ENCODE peak calls at places on chromosomes 5 and 9, in six cellular contexts. W, M, C, J, Z and Y are unnamed samples.

GRCh38 chr5:165457854-165458481 is 1952.5 kb downstream of the MAT2B start:
- DNase-seq in M (no peak), C (peak), Z (no peak), J (no peak), W (peak), Y (no peak)

GRCh38 chr5:146574713-146575112 is 58.7 kb upstream of the GPR151 start:
- DNase-seq in C (no peak), J (no peak), Z (no peak), M (no peak), W (no peak), Y (no peak)

GRCh38 chr9:105316703-105317102 is 72.3 kb downstream of the SLC44A1 start:
- DNase-seq in W (no peak), M (no peak), C (no peak), J (no peak), Z (no peak), Y (no peak)

GRCh38 chr9:17578911-17579793 is at the start of gene SH3GL2:
- DNase-seq in J (no peak), Z (peak), C (peak), W (no peak), M (no peak), Y (peak)

GRCh38 chr5:10635257-10635860 is 71.5 kb downstream of the ANKRD33B start:
- DNase-seq in M (no peak), Z (peak), W (peak), C (no peak), J (peak), Y (peak)

GRCh38 chr5:151159649-151160373 is 2.2 kb upstream of the ANXA6 start:
- DNase-seq in W (no peak), C (no peak), M (no peak), Z (peak), J (no peak), Y (no peak)

GRCh38 chr5:51383494-51384081 is 340 bp downstream of the ISL1 start:
- DNase-seq in J (no peak), C (no peak), Z (no peak), W (no peak), M (no peak), Y (no peak)

GRCh38 chr9:114989600-114990410 is 59.4 kb upstream of the TNFSF8 start:
- DNase-seq in W (no peak), M (no peak), C (no peak), Z (peak), J (no peak), Y (no peak)

GRCh38 chr5:132213666-132214065 is 14.0 kb downstream of the P4HA2 start:
- DNase-seq in C (no peak), Z (no peak), M (no peak), W (no peak), J (no peak), Y (no peak)

GRCh38 chr9:125961037-125961436 is 213.9 kb downstream of the PBX3 start:
- DNase-seq in J (no peak), C (no peak), W (no peak), Z (no peak), M (no peak), Y (no peak)

GRCh38 chr9:72557549-72557948 is 36.1 kb downstream of the TMC1 start:
- DNase-seq in W (peak), M (no peak), Z (no peak), J (no peak), C (no peak), Y (no peak)

GRCh38 chr5:93787598-93787997 is 46.2 kb upstream of the POU5F2 start:
- DNase-seq in J (no peak), W (no peak), Z (no peak), M (no peak), C (no peak), Y (no peak)

GRCh38 chr5:1670342-1670741 is 129.3 kb downstream of the MRPL36 start:
- DNase-seq in Z (no peak), W (peak), C (no peak), J (no peak), M (no peak), Y (no peak)

GRCh38 chr5:87576867-87577266 is 164.1 kb upstream of the CCNH start:
- DNase-seq in W (no peak), J (no peak), Z (no peak), M (no peak), C (no peak), Y (no peak)

GRCh38 chr9:96651626-96652025 is 3.5 kb downstream of the PRXL2C start:
- DNase-seq in Z (peak), M (no peak), W (peak), J (peak), C (no peak), Y (peak)

GRCh38 chr9:138023394-138024124 is 146.0 kb downstream of the CACNA1B start:
- DNase-seq in C (peak), W (no peak), J (no peak), M (no peak), Z (no peak), Y (no peak)

GRCh38 chr5:78819166-78819565 is 165.9 kb downstream of the ARSB start:
- DNase-seq in J (no peak), M (no peak), C (no peak), Z (no peak), W (no peak), Y (no peak)

GRCh38 chr5:141192110-141192725 is at the start of gene PCDHB10:
- DNase-seq in Z (no peak), W (peak), M (no peak), C (peak), J (peak), Y (peak)

GRCh38 chr9:88578486-88579362 is 43.7 kb downstream of the NXNL2 start:
- DNase-seq in M (peak), Z (peak), J (peak), C (peak), W (peak), Y (peak)

GRCh38 chr5:61651202-61651601 is 319.1 kb downstream of the ZSWIM6 start:
- DNase-seq in M (no peak), J (no peak), W (no peak), Z (no peak), C (no peak), Y (no peak)

GRCh38 chr5:125367702-125368101 is 621.3 kb upstream of the ZNF608 start:
- DNase-seq in W (no peak), Z (no peak), C (no peak), M (no peak), J (no peak), Y (no peak)

GRCh38 chr5:149174847-149175234 is 33.5 kb downstream of the ABLIM3 start:
- DNase-seq in M (no peak), C (no peak), Z (no peak), W (peak), J (no peak), Y (no peak)

GRCh38 chr9:131366745-131367401 is 27.0 kb upstream of the PRRC2B start:
- DNase-seq in Z (no peak), J (no peak), W (peak), C (peak), M (peak), Y (no peak)

GRCh38 chr5:132760043-132760420 is 12.8 kb downstream of the CCNI2 start:
- DNase-seq in C (no peak), J (no peak), M (no peak), W (no peak), Z (no peak), Y (no peak)

GRCh38 chr9:128704356-128704670 is 2.0 kb downstream of the PKN3 start:
- DNase-seq in W (no peak), C (no peak), M (no peak), Z (no peak), J (no peak), Y (no peak)

GRCh38 chr5:78653969-78654368 is 5.4 kb upstream of the LHFPL2 start:
- DNase-seq in Z (no peak), J (no peak), C (no peak), W (no peak), M (no peak), Y (no peak)

GRCh38 chr9:136821333-136822031 is 13.7 kb downstream of the RABL6 start:
- DNase-seq in C (no peak), Z (no peak), M (no peak), W (no peak), J (no peak), Y (no peak)

GRCh38 chr5:95959051-95959963 is 2.3 kb downstream of the ELL2 start:
- DNase-seq in J (no peak), M (no peak), C (peak), Z (peak), W (peak), Y (no peak)

GRCh38 chr5:179209359-179210150 is 135.7 kb downstream of the ADAMTS2 start:
- DNase-seq in M (no peak), C (no peak), W (peak), Z (no peak), J (no peak), Y (no peak)

GRCh38 chr9:127344373-127344995 is 52.5 kb upstream of the SLC2A8 start:
- DNase-seq in Z (no peak), J (no peak), M (no peak), W (no peak), C (no peak), Y (no peak)